ENCODE peak calls at places on chromosome 12, in eight cellular contexts. T is WERI-Rb-1; L is tibial nerve; W is caudate nucleus; U is hepatocyte; B is stimulated activated CD8-positive, alpha-beta memory T cell treated with anti-CD3 and anti-CD28 coated beads, Interleukin-4, amount 100 ng/mL, for 1 hour; O is fibroblast of mammary gland; J is endothelial cell. C is an unnamed sample.

GRCh38 chr12:24839268-24839791 is 109.6 kb downstream of the BCAT1 start:
- DNase-seq in T (no peak), L (no peak), W (no peak), U (no peak), B (no peak), O (peak), J (no peak), C (no peak)

GRCh38 chr12:19434538-19434937 is 4.8 kb upstream of the AEBP2 start:
- DNase-seq in T (no peak), L (no peak), W (no peak), U (no peak), B (no peak), O (no peak), J (no peak), C (no peak)

GRCh38 chr12:27841392-27841882 is 61.4 kb upstream of the MANSC4 start:
- DNase-seq in T (no peak), L (no peak), W (no peak), U (peak), B (no peak), O (no peak), J (no peak), C (no peak)

GRCh38 chr12:47039756-47040155 is 39.7 kb upstream of the PCED1B start:
- DNase-seq in T (no peak), L (no peak), W (no peak), U (no peak), B (no peak), O (no peak), J (no peak), C (no peak)

GRCh38 chr12:94575024-94575423 is 75.3 kb downstream of the TMCC3 start:
- DNase-seq in T (no peak), L (no peak), W (no peak), U (no peak), B (no peak), O (no peak), J (no peak), C (no peak)

GRCh38 chr12:67590122-67590795 is 58.3 kb upstream of the DYRK2 start:
- DNase-seq in T (no peak), L (no peak), W (no peak), U (no peak), B (no peak), O (no peak), J (no peak), C (no peak)

GRCh38 chr12:132236930-132237771 is 92.2 kb downstream of the GALNT9 start:
- DNase-seq in T (no peak), L (no peak), W (no peak), U (no peak), B (no peak), O (no peak), J (no peak), C (no peak)

GRCh38 chr12:87304406-87304805 is 724.8 kb downstream of the C12orf50 start:
- DNase-seq in T (peak), L (no peak), W (no peak), U (no peak), B (no peak), O (no peak), J (no peak), C (no peak)

GRCh38 chr12:13530966-13531365 is 334.4 kb downstream of the EMP1 start:
- DNase-seq in T (peak), L (no peak), W (no peak), U (no peak), B (no peak), O (no peak), J (no peak), C (no peak)

GRCh38 chr12:65630555-65630954 is 193.7 kb upstream of the HMGA2 start:
- DNase-seq in T (no peak), L (no peak), W (no peak), U (peak), B (no peak), O (no peak), J (no peak), C (peak)

GRCh38 chr12:67069451-67070306 is 199.5 kb upstream of the CAND1 start:
- DNase-seq in T (peak), L (no peak), W (no peak), U (peak), B (no peak), O (no peak), J (peak), C (peak)